ENCODE peak calls at places on chromosomes 4 and X, in four cellular contexts. One of them, this sample, is unnamed.

GRCh38 chr4:89685277-89685676 is 151.7 kb downstream of the SNCA start:
- DNase-seq in AG20443: no peak
- DNase-seq in foreskin keratinocyte: no peak
- DNase-seq in endothelial cell: no peak
- DNase-seq in this sample: no peak

GRCh38 chr4:121140712-121141111 is 23.4 kb downstream of the TNIP3 start:
- DNase-seq in endothelial cell: no peak
- DNase-seq in AG20443: peak
- DNase-seq in foreskin keratinocyte: no peak
- DNase-seq in this sample: no peak

GRCh38 chrX:38086451-38087215 is 80.3 kb downstream of the SYTL5 start:
- DNase-seq in AG20443: no peak
- DNase-seq in foreskin keratinocyte: no peak
- DNase-seq in endothelial cell: no peak
- DNase-seq in this sample: no peak

GRCh38 chr4:108980455-108981239 is 217.8 kb upstream of the ETNPPL start:
- DNase-seq in AG20443: no peak
- DNase-seq in foreskin keratinocyte: no peak
- DNase-seq in endothelial cell: no peak
- DNase-seq in this sample: no peak

GRCh38 chrX:132737743-132738142 is 220.7 kb downstream of the HS6ST2 start:
- DNase-seq in AG20443: no peak
- DNase-seq in endothelial cell: no peak
- DNase-seq in foreskin keratinocyte: peak
- DNase-seq in this sample: no peak

GRCh38 chr4:127143460-127144190 is 489.1 kb upstream of the INTU start:
- DNase-seq in AG20443: peak
- DNase-seq in endothelial cell: no peak
- DNase-seq in foreskin keratinocyte: peak
- DNase-seq in this sample: no peak

GRCh38 chr4:99759988-99760387 is 56.6 kb upstream of the DAPP1 start:
- DNase-seq in foreskin keratinocyte: no peak
- DNase-seq in endothelial cell: no peak
- DNase-seq in AG20443: no peak
- DNase-seq in this sample: no peak

GRCh38 chrX:47217121-47217851 is 1.2 kb upstream of the CDK16 start:
- DNase-seq in endothelial cell: peak
- DNase-seq in AG20443: peak
- DNase-seq in foreskin keratinocyte: peak
- DNase-seq in this sample: no peak

GRCh38 chrX:153565996-153566580 is 32.9 kb downstream of the CCNQ start:
- DNase-seq in endothelial cell: no peak
- DNase-seq in foreskin keratinocyte: no peak
- DNase-seq in AG20443: no peak
- DNase-seq in this sample: no peak

GRCh38 chrX:101429934-101430333 is 21.9 kb downstream of the HNRNPH2 start:
- DNase-seq in endothelial cell: no peak
- DNase-seq in AG20443: peak
- DNase-seq in foreskin keratinocyte: no peak
- DNase-seq in this sample: no peak

GRCh38 chr4:154205471-154205870 is 286.1 kb downstream of the DCHS2 start:
- DNase-seq in AG20443: no peak
- DNase-seq in foreskin keratinocyte: no peak
- DNase-seq in endothelial cell: no peak
- DNase-seq in this sample: no peak

GRCh38 chrX:30904632-30905031 is 15.6 kb upstream of the TAB3 start:
- DNase-seq in endothelial cell: no peak
- DNase-seq in AG20443: no peak
- DNase-seq in foreskin keratinocyte: no peak
- DNase-seq in this sample: no peak

GRCh38 chr4:55181606-55182005 is 56.2 kb upstream of the KDR start:
- DNase-seq in AG20443: no peak
- DNase-seq in endothelial cell: no peak
- DNase-seq in foreskin keratinocyte: no peak
- DNase-seq in this sample: no peak

GRCh38 chr4:152089564-152089963 is 328.8 kb upstream of the GATB start:
- DNase-seq in endothelial cell: no peak
- DNase-seq in AG20443: no peak
- DNase-seq in foreskin keratinocyte: no peak
- DNase-seq in this sample: no peak

GRCh38 chrX:132171478-132171877 is 43.7 kb upstream of the FRMD7 start:
- DNase-seq in foreskin keratinocyte: no peak
- DNase-seq in AG20443: no peak
- DNase-seq in endothelial cell: no peak
- DNase-seq in this sample: no peak

GRCh38 chr4:120709986-120710385 is 212.5 kb downstream of the PRDM5 start:
- DNase-seq in AG20443: peak
- DNase-seq in endothelial cell: no peak
- DNase-seq in foreskin keratinocyte: peak
- DNase-seq in this sample: no peak

GRCh38 chrX:53440631-53441517 is 6.7 kb upstream of the HSD17B10 start:
- DNase-seq in AG20443: peak
- DNase-seq in foreskin keratinocyte: no peak
- DNase-seq in endothelial cell: peak
- DNase-seq in this sample: no peak

GRCh38 chr4:85968945-85969830 is 390.7 kb downstream of the MAPK10 start:
- DNase-seq in endothelial cell: no peak
- DNase-seq in foreskin keratinocyte: peak
- DNase-seq in AG20443: peak
- DNase-seq in this sample: peak

GRCh38 chrX:38052096-38052495 is 45.7 kb downstream of the SYTL5 start:
- DNase-seq in AG20443: peak
- DNase-seq in foreskin keratinocyte: peak
- DNase-seq in endothelial cell: no peak
- DNase-seq in this sample: no peak